ENCODE peak calls at places on chromosome 22, in five cellular contexts. Y is hepatocyte, B is colonic mucosa, H is left ventricle myocardium inferior, V is tibial artery. U is an unnamed sample. For H3K4me1 and H3K36me3, the result is how much of the 10 kb centered on the place peaks cover.

GRCh38 chr22:26436903-26437515 is 7.9 kb downstream of the ASPHD2 start:
- DNase-seq in B (peak), V (no peak), H (no peak), Y (peak), U (no peak)

GRCh38 chr22:24361976-24362646 is 65.3 kb upstream of the ADORA2A start:
- DNase-seq in H (no peak), B (no peak), Y (no peak), V (no peak), U (no peak)

GRCh38 chr22:19357270-19358105 is 66.0 kb upstream of the CLTCL1 start:
- DNase-seq in B (no peak), Y (no peak), H (no peak), V (no peak), U (no peak)

GRCh38 chr22:28817919-28818859 is 17.8 kb upstream of the XBP1 start:
- DNase-seq in V (no peak), Y (peak), B (peak), H (no peak), U (no peak)

GRCh38 chr22:32644252-32645100 is 157.0 kb upstream of the TIMP3 start:
- DNase-seq in B (peak), H (peak), V (peak), Y (peak), U (no peak)

GRCh38 chr22:37392929-37393328 is 34.4 kb downstream of the ELFN2 start:
- DNase-seq in H (no peak), Y (no peak), B (no peak), V (no peak), U (no peak)

GRCh38 chr22:19957445-19957844 is 15.8 kb upstream of the TXNRD2 start:
- DNase-seq in B (no peak), V (no peak), Y (no peak), H (peak), U (no peak)

GRCh38 chr22:17781319-17782031 is 7.2 kb upstream of the BID start:
- DNase-seq in H (no peak), B (no peak), V (no peak), Y (peak), U (peak)

GRCh38 chr22:46576556-46577351 is 39.3 kb upstream of the CELSR1 start:
- DNase-seq in H (peak), B (no peak), V (no peak), Y (peak), U (peak)

GRCh38 chr22:46578251-46578823 is 40.9 kb upstream of the CELSR1 start:
- DNase-seq in B (no peak), H (peak), Y (peak), V (no peak), U (no peak)

GRCh38 chr22:46575915-46576555 is 38.6 kb upstream of the CELSR1 start:
- DNase-seq in H (peak), Y (peak), B (peak), V (no peak), U (no peak)

GRCh38 chr22:46578824-46579561 is 41.2 kb upstream of the GRAMD4 start:
- DNase-seq in B (peak), V (peak), H (peak), Y (peak), U (no peak)

DNA sequence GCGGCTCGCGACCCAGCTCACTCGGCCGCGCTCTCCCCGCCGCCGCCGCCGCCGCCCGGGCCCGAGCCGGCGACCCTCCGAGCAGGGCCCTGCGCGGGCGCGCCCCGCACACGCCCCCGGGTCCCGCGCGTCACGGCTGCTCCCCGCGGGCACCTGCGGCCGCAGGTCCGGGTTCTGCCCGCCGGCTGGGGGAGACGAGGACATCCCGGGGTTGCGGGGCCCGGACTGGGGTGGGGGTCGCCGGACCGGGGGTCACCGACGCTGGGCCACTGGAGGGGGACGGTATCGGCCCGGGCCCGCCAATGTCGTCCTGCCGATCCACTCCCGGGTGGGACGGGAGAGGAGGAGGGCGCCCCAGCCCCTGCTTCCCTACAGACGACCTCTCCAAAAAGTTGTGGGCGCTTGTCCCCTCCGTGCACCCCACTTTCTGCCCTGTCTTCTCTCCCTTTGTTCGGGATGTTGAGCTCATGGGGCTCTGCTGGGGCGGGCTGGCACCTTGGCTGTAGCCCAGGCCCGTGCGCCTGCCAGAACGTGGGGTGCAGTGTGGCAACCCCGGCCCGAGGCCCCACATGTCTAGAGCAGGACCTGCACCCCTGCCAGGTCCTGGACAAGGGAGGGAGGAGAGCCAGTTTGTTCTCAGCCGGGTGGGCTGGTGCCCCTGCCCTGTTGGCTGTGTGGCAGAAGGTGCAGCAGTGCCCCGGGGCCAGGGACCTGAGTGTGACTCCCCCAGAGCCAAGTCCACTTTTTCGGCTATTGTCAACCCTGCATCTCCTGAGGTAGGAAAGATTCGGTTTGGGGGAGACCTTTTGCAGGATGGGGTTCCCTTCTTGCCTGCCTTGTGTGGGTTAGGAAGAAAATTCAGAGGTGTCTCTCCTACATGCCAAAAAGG is 40.2 kb upstream of the CELSR1 start:
- DNase-seq in H (peak), V (no peak), Y (peak), B (no peak), U (no peak)
- H3K27ac ChIP-seq in H (peak), V (peak), Y (peak), B (peak), U (no peak)

GRCh38 chr22:22703715-22704114 is 59.3 kb downstream of the GGTLC2 start:
- DNase-seq in B (no peak), H (no peak), V (no peak), Y (peak), U (no peak)

GRCh38 chr22:22704156-22704946 is 59.9 kb downstream of the GGTLC2 start:
- DNase-seq in H (no peak), B (no peak), V (no peak), Y (no peak), U (no peak)

GRCh38 chr22:22700631-22701030 is 56.2 kb downstream of the GGTLC2 start:
- DNase-seq in H (no peak), B (no peak), Y (no peak), V (no peak), U (no peak)

GRCh38 chr22:22702874-22703570 is 58.6 kb downstream of the GGTLC2 start:
- DNase-seq in Y (no peak), V (no peak), H (no peak), B (no peak), U (no peak)

GRCh38 chr22:22702159-22702873 is 57.9 kb downstream of the GGTLC2 start:
- DNase-seq in V (no peak), Y (peak), B (peak), H (no peak), U (no peak)
- H3K4me1 ChIP-seq in V (under half), Y (under half), B (under half), H (under half), U (under half)

DNA sequence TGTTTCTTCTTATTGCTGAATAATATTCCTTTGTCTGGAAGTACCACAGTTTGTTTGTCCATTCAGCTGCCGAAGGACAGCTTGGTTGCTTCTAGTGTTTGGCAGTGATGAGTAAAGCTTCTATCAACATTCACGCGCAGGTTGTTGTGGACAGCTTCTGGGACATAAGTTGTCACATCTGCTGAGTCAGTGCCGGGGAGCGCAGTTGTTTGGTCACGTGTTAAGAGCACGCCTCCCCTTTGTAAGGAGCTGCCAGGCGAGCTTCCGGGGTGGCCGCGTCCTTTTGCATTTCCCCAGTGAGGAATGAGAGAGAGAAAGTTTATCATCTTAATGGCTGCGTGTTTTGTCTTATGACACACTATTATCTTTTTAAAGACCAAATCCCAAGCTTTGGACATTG is 30.3 kb downstream of the SAMM50 start:
- DNase-seq in H (no peak), Y (no peak), B (no peak), V (no peak), U (no peak)
- H3K36me3 ChIP-seq in H (half or more), Y (under half), B (under half), V (half or more), U (half or more)

DNA sequence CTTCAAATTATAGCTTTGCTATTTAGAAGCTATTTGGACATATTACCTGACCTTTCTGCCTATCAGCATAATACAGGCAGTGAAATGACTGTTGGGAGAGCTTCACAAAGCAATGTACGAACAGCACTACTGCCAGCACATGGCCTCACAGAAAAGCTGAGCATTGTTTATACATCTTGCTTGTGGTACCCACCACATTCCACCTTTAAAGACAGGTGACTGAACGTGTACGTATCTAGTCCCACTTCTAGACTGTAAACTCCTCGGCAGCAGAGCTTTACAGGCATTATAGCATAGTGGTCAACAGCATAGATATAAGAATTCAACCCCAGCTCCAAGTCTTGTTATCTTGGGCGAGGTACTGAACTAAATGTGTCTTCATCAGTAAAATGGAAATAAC is 1.6 kb downstream of the JOSD1 start:
- DNase-seq in V (no peak), B (no peak), Y (no peak), H (no peak), U (peak)
- H3K27ac ChIP-seq in V (peak), B (peak), Y (peak), H (peak), U (peak)

GRCh38 chr22:50530857-50531545 is 1.2 kb upstream of the TYMP start:
- DNase-seq in B (peak), Y (peak), H (peak), V (peak), U (peak)
- H3K4me1 ChIP-seq in B (under half), Y (under half), H (half or more), V (half or more), U (half or more)

DNA sequence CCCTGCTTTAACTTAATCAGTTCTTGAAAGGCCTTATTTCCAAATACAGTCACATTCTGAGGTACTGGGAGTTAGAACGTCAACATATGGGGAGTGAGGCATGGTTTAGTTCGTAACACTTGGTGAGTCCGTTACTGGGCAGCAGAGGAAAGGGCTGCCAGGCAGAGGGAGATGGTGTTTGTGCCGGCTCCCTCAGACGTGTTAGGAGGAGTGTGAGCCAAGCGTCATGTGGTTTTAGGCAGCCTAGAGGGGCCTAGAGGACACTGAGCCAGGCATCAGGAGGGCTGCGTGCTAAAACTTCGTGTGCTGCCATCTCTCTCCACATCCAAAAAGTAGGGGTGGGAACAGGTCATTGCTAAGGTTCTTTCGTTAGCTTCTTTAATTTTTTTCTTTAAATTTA is 10.2 kb downstream of the BCR start:
- DNase-seq in Y (no peak), B (no peak), V (no peak), H (peak), U (no peak)
- H3K36me3 ChIP-seq in Y (under half), B (under half), V (under half), H (under half), U (under half)

GRCh38 chr22:36236338-36237319 is 2.7 kb downstream of the APOL2 start:
- DNase-seq in H (no peak), V (no peak), Y (no peak), B (no peak), U (no peak)
- H3K27ac ChIP-seq in H (peak), V (no peak), Y (no peak), B (no peak), U (no peak)

GRCh38 chr22:27436591-27436990 is 365.0 kb downstream of the MN1 start:
- DNase-seq in H (no peak), Y (no peak), B (no peak), V (no peak), U (no peak)

GRCh38 chr22:27437570-27437969 is 364.0 kb downstream of the MN1 start:
- DNase-seq in V (no peak), H (no peak), B (no peak), Y (no peak), U (no peak)

GRCh38 chr22:27439131-27439530 is 362.4 kb downstream of the MN1 start:
- DNase-seq in H (no peak), B (no peak), Y (no peak), V (no peak), U (no peak)

GRCh38 chr22:27435839-27436581 is 365.5 kb downstream of the MN1 start:
- DNase-seq in H (peak), V (peak), Y (peak), B (no peak), U (no peak)

DNA sequence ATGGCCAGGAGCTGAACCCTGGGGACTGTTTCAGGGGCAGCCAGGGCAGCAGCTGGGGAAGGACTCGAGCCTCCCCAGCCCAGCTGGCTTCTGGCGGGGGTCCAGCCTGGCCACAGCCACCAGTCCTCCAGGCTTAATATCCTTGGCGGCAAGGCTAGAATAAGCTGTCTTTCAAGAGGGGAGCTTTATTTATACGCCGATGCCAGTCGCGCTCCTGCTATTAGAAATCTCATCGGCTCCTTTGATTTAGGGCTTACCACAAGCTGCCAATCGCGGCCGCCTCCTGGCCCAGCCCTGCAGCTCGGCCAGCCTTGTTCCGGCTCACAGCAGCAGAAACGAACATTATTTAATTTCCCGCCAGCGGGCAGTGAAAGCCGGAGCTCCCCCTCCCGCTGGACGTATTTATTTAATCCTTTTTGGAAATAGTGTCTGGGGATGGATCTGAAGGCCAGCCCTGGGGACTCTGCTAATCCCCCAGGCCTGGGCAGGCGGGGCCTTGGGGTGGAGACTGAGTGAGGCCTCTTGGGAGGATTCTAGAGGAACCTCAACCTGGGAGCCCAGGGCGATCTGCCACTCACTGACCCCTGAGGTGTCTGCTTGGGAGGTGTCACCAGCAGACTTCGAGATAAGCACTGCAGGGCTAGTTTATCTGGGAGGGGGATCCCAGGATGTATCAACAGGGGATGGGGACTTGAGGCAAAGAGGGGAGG is 363.1 kb downstream of the MN1 start:
- DNase-seq in V (peak), B (peak), Y (peak), H (no peak), U (no peak)
- H3K4me1 ChIP-seq in V (under half), B (under half), Y (under half), H (under half), U (under half)